ENCODE peak calls at places on chromosomes 6 and 20, in eight cellular contexts. One of them, this sample, is unnamed.

GRCh38 chr6:41581381-41581991 is 35.3 kb downstream of the FOXP4 start:
- DNase-seq in fibroblast of villous mesenchyme: peak; percentile 89
- DNase-seq in lung: no peak
- DNase-seq in GM20000: no peak
- DNase-seq in H9: no peak
- DNase-seq in HL-60: no peak
- DNase-seq in upper lobe of right lung: no peak
- DNase-seq in nephron progenitor cell: no peak
- DNase-seq in this sample: peak; percentile 63

GRCh38 chr6:45678063-45678620 is 300.4 kb upstream of the SUPT3H start:
- DNase-seq in fibroblast of villous mesenchyme: no peak
- DNase-seq in lung: no peak
- DNase-seq in GM20000: no peak
- DNase-seq in H9: no peak
- DNase-seq in HL-60: no peak
- DNase-seq in upper lobe of right lung: no peak
- DNase-seq in nephron progenitor cell: no peak
- DNase-seq in this sample: no peak

GRCh38 chr6:157586476-157587126 is 205.6 kb downstream of the ZDHHC14 start:
- DNase-seq in fibroblast of villous mesenchyme: no peak
- DNase-seq in lung: no peak
- DNase-seq in GM20000: no peak
- DNase-seq in H9: no peak
- DNase-seq in HL-60: no peak
- DNase-seq in upper lobe of right lung: no peak
- DNase-seq in nephron progenitor cell: no peak
- DNase-seq in this sample: no peak

GRCh38 chr20:25048519-25048952 is 9.4 kb downstream of the ACSS1 start:
- DNase-seq in fibroblast of villous mesenchyme: no peak
- DNase-seq in lung: peak; percentile 54
- DNase-seq in GM20000: no peak
- DNase-seq in H9: no peak
- DNase-seq in HL-60: peak; percentile 63
- DNase-seq in upper lobe of right lung: peak; percentile 71
- DNase-seq in nephron progenitor cell: no peak
- DNase-seq in this sample: no peak

GRCh38 chr6:10138917-10139316 is 276.0 kb downstream of the TFAP2A start:
- DNase-seq in fibroblast of villous mesenchyme: no peak
- DNase-seq in lung: no peak
- DNase-seq in GM20000: no peak
- DNase-seq in H9: no peak
- DNase-seq in HL-60: no peak
- DNase-seq in upper lobe of right lung: no peak
- DNase-seq in nephron progenitor cell: no peak
- DNase-seq in this sample: no peak

GRCh38 chr20:53002786-53003185 is 30.6 kb downstream of the TSHZ2 start:
- DNase-seq in fibroblast of villous mesenchyme: no peak
- DNase-seq in lung: no peak
- DNase-seq in GM20000: no peak
- DNase-seq in H9: no peak
- DNase-seq in HL-60: no peak
- DNase-seq in upper lobe of right lung: no peak
- DNase-seq in nephron progenitor cell: no peak
- DNase-seq in this sample: no peak

GRCh38 chr6:89475634-89476033 is 42.7 kb downstream of the ANKRD6 start:
- DNase-seq in fibroblast of villous mesenchyme: peak; percentile 6
- DNase-seq in lung: no peak
- DNase-seq in GM20000: no peak
- DNase-seq in H9: no peak
- DNase-seq in HL-60: no peak
- DNase-seq in upper lobe of right lung: no peak
- DNase-seq in nephron progenitor cell: no peak
- DNase-seq in this sample: peak; percentile 13

GRCh38 chr6:9248125-9248524 is 812.8 kb upstream of the SLC35B3 start:
- DNase-seq in fibroblast of villous mesenchyme: no peak
- DNase-seq in lung: no peak
- DNase-seq in GM20000: no peak
- DNase-seq in H9: no peak
- DNase-seq in HL-60: no peak
- DNase-seq in upper lobe of right lung: no peak
- DNase-seq in nephron progenitor cell: no peak
- DNase-seq in this sample: no peak

GRCh38 chr6:110746680-110747079 is 68.6 kb downstream of the CDK19 start:
- DNase-seq in fibroblast of villous mesenchyme: no peak
- DNase-seq in lung: no peak
- DNase-seq in GM20000: no peak
- DNase-seq in H9: no peak
- DNase-seq in HL-60: no peak
- DNase-seq in upper lobe of right lung: no peak
- DNase-seq in nephron progenitor cell: no peak
- DNase-seq in this sample: no peak

GRCh38 chr20:8150591-8150990 is 18.5 kb downstream of the PLCB1 start:
- DNase-seq in fibroblast of villous mesenchyme: no peak
- DNase-seq in lung: no peak
- DNase-seq in GM20000: no peak
- DNase-seq in H9: no peak
- DNase-seq in HL-60: no peak
- DNase-seq in upper lobe of right lung: no peak
- DNase-seq in nephron progenitor cell: no peak
- DNase-seq in this sample: no peak

GRCh38 chr6:121351911-121352310 is 17.6 kb upstream of the TBC1D32 start:
- DNase-seq in fibroblast of villous mesenchyme: no peak
- DNase-seq in lung: no peak
- DNase-seq in GM20000: no peak
- DNase-seq in H9: no peak
- DNase-seq in HL-60: no peak
- DNase-seq in upper lobe of right lung: no peak
- DNase-seq in nephron progenitor cell: no peak
- DNase-seq in this sample: no peak

GRCh38 chr6:121354764-121355163 is 20.5 kb upstream of the TBC1D32 start:
- DNase-seq in fibroblast of villous mesenchyme: no peak
- DNase-seq in lung: no peak
- DNase-seq in GM20000: no peak
- DNase-seq in H9: no peak
- DNase-seq in HL-60: no peak
- DNase-seq in upper lobe of right lung: no peak
- DNase-seq in nephron progenitor cell: no peak
- DNase-seq in this sample: no peak

GRCh38 chr6:121356575-121356974 is 22.3 kb upstream of the TBC1D32 start:
- DNase-seq in fibroblast of villous mesenchyme: no peak
- DNase-seq in lung: no peak
- DNase-seq in GM20000: no peak
- DNase-seq in H9: no peak
- DNase-seq in HL-60: no peak
- DNase-seq in upper lobe of right lung: no peak
- DNase-seq in nephron progenitor cell: no peak
- DNase-seq in this sample: no peak
- TF ChIP-seq CTCF in fibroblast of villous mesenchyme: peak; percentile 16
- TF ChIP-seq CTCF in lung: no peak
- TF ChIP-seq CTCF in GM20000: no peak
- TF ChIP-seq CTCF in H9: peak; percentile 47
- TF ChIP-seq CTCF in HL-60: no peak
- TF ChIP-seq CTCF in upper lobe of right lung: no peak
- TF ChIP-seq CTCF in nephron progenitor cell: no peak
- TF ChIP-seq CTCF in this sample: no peak

DNA sequence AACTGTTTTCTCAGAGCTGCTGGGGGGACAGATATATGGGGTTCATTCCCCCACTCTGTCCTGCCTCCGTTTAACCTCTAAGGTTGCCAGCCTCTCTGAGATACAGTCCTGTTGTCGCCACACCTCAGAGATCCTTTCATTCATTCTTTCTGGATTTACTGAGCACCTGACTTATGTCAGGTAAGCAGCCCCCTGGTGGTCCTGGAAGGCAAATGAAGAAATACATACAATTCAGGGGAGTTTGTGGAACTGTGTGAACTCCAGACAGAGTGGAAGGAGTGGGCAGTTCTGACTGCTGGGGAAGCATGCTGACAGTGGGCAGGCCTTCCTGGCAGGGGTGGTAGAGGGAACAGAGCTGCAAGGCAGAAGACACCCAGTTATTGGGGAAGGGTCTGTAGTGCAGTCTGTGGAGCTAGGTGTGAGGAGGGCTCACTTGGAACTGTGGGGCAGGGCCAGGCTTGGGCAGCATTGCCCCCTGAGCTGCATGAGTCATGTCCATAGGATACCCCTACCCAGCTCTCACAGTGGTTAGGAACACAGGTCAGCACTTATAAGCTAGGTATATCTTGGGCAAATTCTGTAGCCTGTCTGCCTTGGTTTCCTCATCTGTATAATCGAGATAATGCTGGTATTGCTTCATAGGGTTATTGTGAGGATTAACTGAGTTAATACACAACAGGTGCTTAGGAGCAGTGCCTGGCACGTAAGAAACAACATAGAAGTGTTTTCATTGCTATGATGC is 12.8 kb upstream of the SGK2 start:
- DNase-seq in fibroblast of villous mesenchyme: no peak
- DNase-seq in lung: no peak
- DNase-seq in GM20000: no peak
- DNase-seq in H9: no peak
- DNase-seq in HL-60: no peak
- DNase-seq in upper lobe of right lung: peak; percentile 9
- DNase-seq in nephron progenitor cell: no peak
- DNase-seq in this sample: no peak
- TF ChIP-seq CTCF in fibroblast of villous mesenchyme: no peak
- TF ChIP-seq CTCF in lung: no peak
- TF ChIP-seq CTCF in GM20000: no peak
- TF ChIP-seq CTCF in H9: no peak
- TF ChIP-seq CTCF in HL-60: no peak
- TF ChIP-seq CTCF in upper lobe of right lung: no peak
- TF ChIP-seq CTCF in nephron progenitor cell: no peak
- TF ChIP-seq CTCF in this sample: no peak

GRCh38 chr20:35476288-35476687 is 20.9 kb downstream of the CEP250 start:
- DNase-seq in fibroblast of villous mesenchyme: no peak
- DNase-seq in lung: no peak
- DNase-seq in GM20000: no peak
- DNase-seq in H9: no peak
- DNase-seq in HL-60: no peak
- DNase-seq in upper lobe of right lung: no peak
- DNase-seq in nephron progenitor cell: no peak
- DNase-seq in this sample: no peak

GRCh38 chr20:35474504-35474903 is 19.1 kb downstream of the CEP250 start:
- DNase-seq in fibroblast of villous mesenchyme: no peak
- DNase-seq in lung: no peak
- DNase-seq in GM20000: no peak
- DNase-seq in H9: no peak
- DNase-seq in HL-60: no peak
- DNase-seq in upper lobe of right lung: no peak
- DNase-seq in nephron progenitor cell: no peak
- DNase-seq in this sample: no peak

GRCh38 chr20:35479798-35480197 is 24.4 kb downstream of the CEP250 start:
- DNase-seq in fibroblast of villous mesenchyme: no peak
- DNase-seq in lung: no peak
- DNase-seq in GM20000: no peak
- DNase-seq in H9: no peak
- DNase-seq in HL-60: no peak
- DNase-seq in upper lobe of right lung: no peak
- DNase-seq in nephron progenitor cell: no peak
- DNase-seq in this sample: no peak

GRCh38 chr20:35473684-35474083 is 18.3 kb downstream of the CEP250 start:
- DNase-seq in fibroblast of villous mesenchyme: no peak
- DNase-seq in lung: no peak
- DNase-seq in GM20000: no peak
- DNase-seq in H9: no peak
- DNase-seq in HL-60: no peak
- DNase-seq in upper lobe of right lung: no peak
- DNase-seq in nephron progenitor cell: no peak
- DNase-seq in this sample: no peak

DNA sequence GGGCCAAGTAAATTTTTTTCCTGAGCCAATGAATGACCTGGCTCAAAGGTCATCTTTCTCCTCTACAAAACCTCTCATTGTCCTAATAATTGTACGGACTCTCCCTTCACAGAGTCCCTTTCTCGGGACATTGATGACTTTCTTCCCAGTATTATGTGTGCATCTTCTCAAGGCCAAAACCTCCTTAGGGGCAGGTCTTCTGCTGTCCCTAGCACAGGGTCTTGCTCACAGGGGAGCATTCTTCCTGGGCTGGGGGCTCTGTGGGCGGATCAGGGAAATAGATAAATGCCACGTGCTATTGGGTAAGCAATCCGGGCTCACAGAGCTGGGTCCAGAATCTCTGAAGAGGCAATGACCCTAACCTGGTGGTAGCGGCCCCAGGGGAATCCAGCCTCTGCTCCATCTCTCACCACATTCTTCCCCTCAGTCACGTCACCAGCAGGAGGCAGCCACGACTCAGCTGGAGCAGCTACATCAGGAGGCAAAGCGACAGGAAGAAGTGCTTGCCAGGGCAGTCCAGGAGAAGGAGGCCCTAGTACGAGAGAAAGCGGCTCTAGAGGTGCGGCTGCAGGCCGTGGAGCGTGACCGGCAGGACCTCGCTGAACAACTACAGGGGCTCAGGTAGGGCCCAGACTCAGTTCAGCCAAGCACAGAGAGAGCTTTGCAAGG is 23.5 kb downstream of the CEP250 start:
- DNase-seq in fibroblast of villous mesenchyme: no peak
- DNase-seq in lung: no peak
- DNase-seq in GM20000: no peak
- DNase-seq in H9: peak; percentile 60
- DNase-seq in HL-60: peak; percentile 37
- DNase-seq in upper lobe of right lung: no peak
- DNase-seq in nephron progenitor cell: no peak
- DNase-seq in this sample: no peak
- TF ChIP-seq CTCF in fibroblast of villous mesenchyme: peak; percentile 8
- TF ChIP-seq CTCF in lung: no peak
- TF ChIP-seq CTCF in GM20000: no peak
- TF ChIP-seq CTCF in H9: peak; percentile 45
- TF ChIP-seq CTCF in HL-60: no peak
- TF ChIP-seq CTCF in upper lobe of right lung: no peak
- TF ChIP-seq CTCF in nephron progenitor cell: no peak
- TF ChIP-seq CTCF in this sample: peak; percentile 23

GRCh38 chr6:161198781-161199505 is 74.9 kb downstream of the AGPAT4 start:
- DNase-seq in fibroblast of villous mesenchyme: peak; percentile 57
- DNase-seq in lung: no peak
- DNase-seq in GM20000: no peak
- DNase-seq in H9: no peak
- DNase-seq in HL-60: no peak
- DNase-seq in upper lobe of right lung: no peak
- DNase-seq in nephron progenitor cell: no peak
- DNase-seq in this sample: no peak

GRCh38 chr6:161198176-161198575 is 75.7 kb downstream of the AGPAT4 start:
- DNase-seq in fibroblast of villous mesenchyme: peak; percentile 50
- DNase-seq in lung: no peak
- DNase-seq in GM20000: no peak
- DNase-seq in H9: no peak
- DNase-seq in HL-60: no peak
- DNase-seq in upper lobe of right lung: no peak
- DNase-seq in nephron progenitor cell: no peak
- DNase-seq in this sample: peak; percentile 33

GRCh38 chr6:161192636-161193411 is 81.0 kb downstream of the AGPAT4 start:
- DNase-seq in fibroblast of villous mesenchyme: no peak
- DNase-seq in lung: no peak
- DNase-seq in GM20000: no peak
- DNase-seq in H9: no peak
- DNase-seq in HL-60: no peak
- DNase-seq in upper lobe of right lung: no peak
- DNase-seq in nephron progenitor cell: no peak
- DNase-seq in this sample: no peak

GRCh38 chr6:161194374-161194773 is 79.5 kb downstream of the AGPAT4 start:
- DNase-seq in fibroblast of villous mesenchyme: no peak
- DNase-seq in lung: no peak
- DNase-seq in GM20000: no peak
- DNase-seq in H9: no peak
- DNase-seq in HL-60: no peak
- DNase-seq in upper lobe of right lung: no peak
- DNase-seq in nephron progenitor cell: no peak
- DNase-seq in this sample: no peak

GRCh38 chr6:161195418-161195817 is 78.4 kb downstream of the AGPAT4 start:
- DNase-seq in fibroblast of villous mesenchyme: no peak
- DNase-seq in lung: no peak
- DNase-seq in GM20000: no peak
- DNase-seq in H9: no peak
- DNase-seq in HL-60: no peak
- DNase-seq in upper lobe of right lung: no peak
- DNase-seq in nephron progenitor cell: no peak
- DNase-seq in this sample: no peak
- TF ChIP-seq CTCF in fibroblast of villous mesenchyme: no peak
- TF ChIP-seq CTCF in lung: no peak
- TF ChIP-seq CTCF in GM20000: no peak
- TF ChIP-seq CTCF in H9: no peak
- TF ChIP-seq CTCF in HL-60: no peak
- TF ChIP-seq CTCF in upper lobe of right lung: no peak
- TF ChIP-seq CTCF in nephron progenitor cell: no peak
- TF ChIP-seq CTCF in this sample: no peak